ENCODE peak calls at places on chromosomes 12 and 14, in five cellular contexts. One of them, this sample, is unnamed. For H3K4me1, the result is how much of the 10 kb centered on the place peaks cover.

GRCh38 chr12:54431911-54432814 is 13.1 kb upstream of the ITGA5 start:
- DNase-seq in fibroblast of lung: peak
- DNase-seq in left ventricle myocardium inferior: peak
- DNase-seq in hepatocyte: peak
- DNase-seq in lung: peak
- DNase-seq in this sample: peak

GRCh38 chr12:7905071-7905470 is 30.9 kb downstream of the SLC2A3 start:
- DNase-seq in fibroblast of lung: peak
- DNase-seq in left ventricle myocardium inferior: no peak
- DNase-seq in hepatocyte: no peak
- DNase-seq in lung: no peak
- DNase-seq in this sample: no peak

GRCh38 chr14:102140027-102140749 is 491 bp downstream of the WDR20 start:
- DNase-seq in fibroblast of lung: peak
- DNase-seq in left ventricle myocardium inferior: peak
- DNase-seq in hepatocyte: peak
- DNase-seq in lung: peak
- DNase-seq in this sample: peak

GRCh38 chr12:96224219-96224615 is 30.0 kb downstream of the ELK3 start:
- DNase-seq in fibroblast of lung: peak
- DNase-seq in left ventricle myocardium inferior: no peak
- DNase-seq in hepatocyte: no peak
- DNase-seq in lung: no peak
- DNase-seq in this sample: no peak

GRCh38 chr12:110012137-110012536 is 12.9 kb downstream of the ANKRD13A start:
- DNase-seq in fibroblast of lung: no peak
- DNase-seq in left ventricle myocardium inferior: no peak
- DNase-seq in hepatocyte: peak
- DNase-seq in lung: peak
- DNase-seq in this sample: no peak

GRCh38 chr14:22780105-22780679 is 13.7 kb downstream of the OXA1L start:
- DNase-seq in fibroblast of lung: peak
- DNase-seq in left ventricle myocardium inferior: no peak
- DNase-seq in hepatocyte: no peak
- DNase-seq in lung: no peak
- DNase-seq in this sample: peak

GRCh38 chr14:76772300-76773187 is 11.3 kb downstream of the VASH1 start:
- DNase-seq in fibroblast of lung: peak
- DNase-seq in left ventricle myocardium inferior: peak
- DNase-seq in hepatocyte: peak
- DNase-seq in lung: peak
- DNase-seq in this sample: no peak

GRCh38 chr12:58419905-58420304 is 478.5 kb downstream of the ATP23 start:
- DNase-seq in fibroblast of lung: peak
- DNase-seq in left ventricle myocardium inferior: no peak
- DNase-seq in hepatocyte: no peak
- DNase-seq in lung: no peak
- DNase-seq in this sample: no peak

GRCh38 chr14:47044841-47045240 is 393.3 kb upstream of the RPL10L start:
- DNase-seq in fibroblast of lung: peak
- DNase-seq in left ventricle myocardium inferior: no peak
- DNase-seq in hepatocyte: peak
- DNase-seq in lung: peak
- DNase-seq in this sample: no peak

GRCh38 chr14:88492272-88493089 is 62.3 kb downstream of the PTPN21 start:
- DNase-seq in fibroblast of lung: peak
- DNase-seq in left ventricle myocardium inferior: no peak
- DNase-seq in hepatocyte: peak
- DNase-seq in lung: peak
- DNase-seq in this sample: peak

GRCh38 chr14:104864267-104865068 is 600 bp upstream of the CEP170B start:
- DNase-seq in fibroblast of lung: no peak
- DNase-seq in left ventricle myocardium inferior: peak
- DNase-seq in hepatocyte: peak
- DNase-seq in lung: peak
- DNase-seq in this sample: no peak

GRCh38 chr12:122473543-122474323 is 27.0 kb downstream of the ZCCHC8 start:
- DNase-seq in fibroblast of lung: peak
- DNase-seq in left ventricle myocardium inferior: no peak
- DNase-seq in hepatocyte: no peak
- DNase-seq in lung: no peak
- DNase-seq in this sample: no peak

GRCh38 chr12:47234576-47235141 is 154.9 kb upstream of the AMIGO2 start:
- DNase-seq in fibroblast of lung: no peak
- DNase-seq in left ventricle myocardium inferior: no peak
- DNase-seq in hepatocyte: no peak
- DNase-seq in lung: peak
- DNase-seq in this sample: no peak

GRCh38 chr12:54977155-54977554 is 7.4 kb downstream of the TESPA1 start:
- DNase-seq in fibroblast of lung: peak
- DNase-seq in left ventricle myocardium inferior: no peak
- DNase-seq in hepatocyte: no peak
- DNase-seq in lung: no peak
- DNase-seq in this sample: no peak

GRCh38 chr14:80850197-80850814 is 91.2 kb downstream of the CEP128 start:
- DNase-seq in fibroblast of lung: peak
- DNase-seq in left ventricle myocardium inferior: no peak
- DNase-seq in hepatocyte: peak
- DNase-seq in lung: no peak
- DNase-seq in this sample: no peak

GRCh38 chr12:31325524-31325875 is 450 bp downstream of the SINHCAF start:
- DNase-seq in fibroblast of lung: no peak
- DNase-seq in left ventricle myocardium inferior: no peak
- DNase-seq in hepatocyte: no peak
- DNase-seq in lung: peak
- DNase-seq in this sample: no peak

GRCh38 chr12:41663487-41664258 is 475.6 kb downstream of the PDZRN4 start:
- DNase-seq in fibroblast of lung: peak
- DNase-seq in left ventricle myocardium inferior: no peak
- DNase-seq in hepatocyte: peak
- DNase-seq in lung: no peak
- DNase-seq in this sample: no peak

GRCh38 chr12:24778486-24779304 is 170.2 kb downstream of the BCAT1 start:
- DNase-seq in fibroblast of lung: peak
- DNase-seq in left ventricle myocardium inferior: no peak
- DNase-seq in hepatocyte: peak
- DNase-seq in lung: no peak
- DNase-seq in this sample: no peak

GRCh38 chr14:36424478-36425102 is 95.4 kb downstream of the NKX2-1 start:
- DNase-seq in fibroblast of lung: no peak
- DNase-seq in left ventricle myocardium inferior: no peak
- DNase-seq in hepatocyte: no peak
- DNase-seq in lung: no peak
- DNase-seq in this sample: no peak

GRCh38 chr12:106871477-106871876 is 84.2 kb upstream of the TMEM263 start:
- DNase-seq in fibroblast of lung: peak
- DNase-seq in left ventricle myocardium inferior: no peak
- DNase-seq in hepatocyte: no peak
- DNase-seq in lung: no peak
- DNase-seq in this sample: no peak

GRCh38 chr12:66900616-66901015 is 221.7 kb upstream of the GRIP1 start:
- DNase-seq in fibroblast of lung: peak
- DNase-seq in left ventricle myocardium inferior: no peak
- DNase-seq in hepatocyte: no peak
- DNase-seq in lung: no peak
- DNase-seq in this sample: no peak

GRCh38 chr12:56154246-56154771 is 1.9 kb downstream of the MYL6B start:
- DNase-seq in fibroblast of lung: no peak
- DNase-seq in left ventricle myocardium inferior: no peak
- DNase-seq in hepatocyte: no peak
- DNase-seq in lung: no peak
- DNase-seq in this sample: no peak

GRCh38 chr12:56152756-56153137 is 360 bp downstream of the MYL6B start:
- DNase-seq in fibroblast of lung: no peak
- DNase-seq in left ventricle myocardium inferior: no peak
- DNase-seq in hepatocyte: no peak
- DNase-seq in lung: no peak
- DNase-seq in this sample: no peak

GRCh38 chr12:56155256-56155845 is 2.8 kb upstream of the MYL6 start:
- DNase-seq in fibroblast of lung: no peak
- DNase-seq in left ventricle myocardium inferior: no peak
- DNase-seq in hepatocyte: no peak
- DNase-seq in lung: no peak
- DNase-seq in this sample: no peak

GRCh38 chr12:56153291-56154065 is 1.1 kb downstream of the MYL6B start:
- DNase-seq in fibroblast of lung: no peak
- DNase-seq in left ventricle myocardium inferior: no peak
- DNase-seq in hepatocyte: no peak
- DNase-seq in lung: no peak
- DNase-seq in this sample: no peak

DNA sequence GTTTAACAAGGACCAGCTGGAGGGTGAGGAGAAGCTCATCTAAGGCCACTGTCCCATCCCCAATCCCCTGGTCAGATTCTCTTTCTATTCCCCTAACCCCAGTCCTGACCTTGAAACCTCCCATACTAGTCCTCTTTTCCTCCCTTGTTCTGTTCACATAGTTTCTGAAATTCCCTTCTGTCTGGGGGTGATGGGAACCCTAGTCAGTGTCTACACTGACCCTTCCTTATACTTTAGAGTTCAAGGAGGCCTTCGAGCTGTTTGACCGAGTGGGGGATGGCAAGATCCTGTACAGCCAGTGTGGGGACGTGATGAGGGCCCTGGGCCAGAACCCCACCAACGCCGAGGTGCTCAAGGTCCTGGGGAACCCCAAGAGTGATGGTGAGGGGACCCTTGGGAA is 2.4 kb downstream of the MYL6B start:
- DNase-seq in fibroblast of lung: no peak
- DNase-seq in left ventricle myocardium inferior: no peak
- DNase-seq in hepatocyte: no peak
- DNase-seq in lung: no peak
- DNase-seq in this sample: no peak
- H3K4me1 ChIP-seq in fibroblast of lung: under half
- H3K4me1 ChIP-seq in left ventricle myocardium inferior: half or more
- H3K4me1 ChIP-seq in hepatocyte: under half
- H3K4me1 ChIP-seq in lung: under half
- H3K4me1 ChIP-seq in this sample: under half

DNA sequence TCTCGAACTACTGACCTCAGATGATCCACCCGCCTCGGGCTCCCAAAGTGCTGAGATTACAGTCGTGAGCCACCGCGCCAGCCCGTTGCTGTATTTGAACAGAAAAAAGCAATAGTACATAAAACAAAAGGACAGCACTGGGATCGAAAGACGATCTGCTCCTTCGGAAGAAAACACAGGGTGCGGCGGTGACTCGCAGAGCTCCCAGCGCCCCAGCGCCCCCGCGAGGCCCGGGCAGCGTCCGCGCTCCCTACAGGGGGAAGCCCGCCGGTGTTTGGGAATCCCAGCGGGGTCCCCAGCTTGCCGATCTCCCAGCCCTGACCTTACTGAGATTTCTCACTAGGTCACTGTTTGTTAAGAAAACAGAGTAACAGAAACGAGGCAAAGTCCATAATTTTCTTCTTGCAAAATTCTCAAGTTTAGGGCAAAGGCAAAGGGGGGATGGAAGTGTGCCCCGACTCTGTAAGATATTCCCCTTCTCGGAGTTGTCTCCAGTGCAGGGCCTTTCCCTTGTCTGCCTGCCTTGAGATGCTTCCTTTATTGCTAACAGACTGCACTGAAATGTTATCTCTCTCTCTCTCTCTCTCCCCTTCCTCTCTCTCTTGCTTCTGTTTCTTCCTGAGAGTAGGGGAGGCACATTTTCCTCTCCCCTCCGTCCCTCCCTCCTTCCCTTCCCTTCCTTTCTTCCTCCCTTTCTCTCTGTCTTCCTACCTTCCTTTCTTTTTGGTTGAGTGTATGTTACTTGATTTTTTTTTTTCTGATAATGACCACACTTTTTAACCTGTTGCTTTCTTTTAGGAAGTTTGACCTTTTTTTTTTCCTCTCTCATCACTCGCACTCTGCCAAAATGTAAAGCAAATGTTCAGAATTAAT is 92.0 kb downstream of the TMEM30B start:
- DNase-seq in fibroblast of lung: peak
- DNase-seq in left ventricle myocardium inferior: peak
- DNase-seq in hepatocyte: peak
- DNase-seq in lung: peak
- DNase-seq in this sample: peak
- TF ChIP-seq CTCF in fibroblast of lung: peak
- TF ChIP-seq CTCF in left ventricle myocardium inferior: peak
- TF ChIP-seq CTCF in hepatocyte: peak
- TF ChIP-seq CTCF in lung: no peak
- TF ChIP-seq CTCF in this sample: peak

GRCh38 chr12:64173456-64173855 is 48.6 kb downstream of the KICS2 start:
- DNase-seq in fibroblast of lung: no peak
- DNase-seq in left ventricle myocardium inferior: no peak
- DNase-seq in hepatocyte: peak
- DNase-seq in lung: no peak
- DNase-seq in this sample: no peak
- H3K4me1 ChIP-seq in fibroblast of lung: under half
- H3K4me1 ChIP-seq in left ventricle myocardium inferior: under half
- H3K4me1 ChIP-seq in hepatocyte: under half
- H3K4me1 ChIP-seq in lung: under half
- H3K4me1 ChIP-seq in this sample: under half

GRCh38 chr14:55837467-55837866 is 257.5 kb downstream of the KTN1 start:
- DNase-seq in fibroblast of lung: no peak
- DNase-seq in left ventricle myocardium inferior: no peak
- DNase-seq in hepatocyte: no peak
- DNase-seq in lung: no peak
- DNase-seq in this sample: no peak

GRCh38 chr14:55832974-55833373 is 253.0 kb downstream of the KTN1 start:
- DNase-seq in fibroblast of lung: no peak
- DNase-seq in left ventricle myocardium inferior: no peak
- DNase-seq in hepatocyte: no peak
- DNase-seq in lung: no peak
- DNase-seq in this sample: no peak

GRCh38 chr14:55835985-55836384 is 256.0 kb downstream of the KTN1 start:
- DNase-seq in fibroblast of lung: no peak
- DNase-seq in left ventricle myocardium inferior: no peak
- DNase-seq in hepatocyte: no peak
- DNase-seq in lung: no peak
- DNase-seq in this sample: no peak

GRCh38 chr14:55834390-55834789 is 254.4 kb downstream of the KTN1 start:
- DNase-seq in fibroblast of lung: no peak
- DNase-seq in left ventricle myocardium inferior: no peak
- DNase-seq in hepatocyte: no peak
- DNase-seq in lung: no peak
- DNase-seq in this sample: no peak

DNA sequence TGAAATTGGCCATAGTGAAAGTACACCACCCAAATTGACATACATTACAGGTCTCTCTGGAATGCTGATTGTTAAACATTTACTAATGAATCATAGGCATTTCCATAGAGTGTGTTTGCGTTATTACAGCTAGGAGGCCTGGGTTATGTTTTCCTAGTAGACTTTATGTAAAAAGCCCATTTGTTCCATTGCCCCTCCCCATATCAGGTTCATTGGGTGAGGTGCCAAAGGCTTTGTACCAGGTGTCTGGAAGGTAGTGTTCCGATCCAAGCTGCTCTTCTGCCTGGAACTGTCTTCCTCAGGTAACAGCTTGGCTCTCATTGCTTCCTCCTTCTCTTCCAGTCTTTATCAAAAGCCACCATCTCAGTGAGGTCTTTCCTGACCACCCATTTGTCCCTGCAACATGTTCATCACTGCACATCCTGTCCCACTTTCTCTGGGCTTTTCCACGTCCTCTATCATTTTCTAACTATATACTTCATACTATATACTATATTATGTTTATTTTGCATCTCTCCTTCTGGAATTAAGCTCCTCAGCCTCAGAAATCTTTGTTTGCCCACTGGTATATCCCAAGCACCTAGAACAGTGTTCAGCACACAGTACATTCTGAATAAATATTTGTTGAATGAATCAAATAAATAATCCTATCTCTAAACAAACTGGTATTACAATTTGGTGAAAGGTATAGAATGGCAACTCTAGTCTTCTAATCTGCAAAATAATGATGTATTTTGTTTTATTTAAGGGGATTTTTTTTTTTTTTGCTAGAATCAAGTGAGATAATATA is 252.3 kb downstream of the KTN1 start:
- DNase-seq in fibroblast of lung: peak
- DNase-seq in left ventricle myocardium inferior: no peak
- DNase-seq in hepatocyte: peak
- DNase-seq in lung: no peak
- DNase-seq in this sample: no peak
- TF ChIP-seq CTCF in fibroblast of lung: peak
- TF ChIP-seq CTCF in left ventricle myocardium inferior: no peak
- TF ChIP-seq CTCF in hepatocyte: no peak
- TF ChIP-seq CTCF in lung: no peak
- TF ChIP-seq CTCF in this sample: no peak